ENCODE peak calls at places on chromosomes 13 and 19, in six cellular contexts. W, R, Z, U, A and K are unnamed samples. For H3K36me3, the result is how much of the 10 kb centered on the place peaks cover.

GRCh38 chr13:44191504-44192171 is 182.0 kb upstream of the SERP2 start:
- DNase-seq in W (peak), R (no peak), Z (peak), U (no peak), A (peak), K (no peak)

GRCh38 chr13:110137677-110138008 is 169.3 kb downstream of the COL4A1 start:
- DNase-seq in W (peak), R (no peak), Z (no peak), U (peak), A (peak), K (no peak)

GRCh38 chr13:26872444-26873173 is 112.0 kb upstream of the GPR12 start:
- DNase-seq in W (no peak), R (peak), Z (peak), U (peak), A (peak), K (peak)

GRCh38 chr13:109381546-109382180 is 404.7 kb downstream of the IRS2 start:
- DNase-seq in W (no peak), R (no peak), Z (no peak), U (no peak), A (no peak), K (no peak)

GRCh38 chr19:39341122-39341719 is 1.0 kb upstream of the SAMD4B start:
- DNase-seq in W (no peak), R (no peak), Z (no peak), U (peak), A (peak), K (peak)

GRCh38 chr19:58553799-58554493 is 959 bp downstream of the CHMP2A start:
- DNase-seq in W (peak), R (no peak), Z (no peak), U (peak), A (no peak), K (no peak)

GRCh38 chr13:64311112-64311511 is 2895.5 kb upstream of the PCDH20 start:
- DNase-seq in W (no peak), R (no peak), Z (no peak), U (no peak), A (no peak), K (no peak)

GRCh38 chr13:42612021-42612765 is 38.2 kb downstream of the TNFSF11 start:
- DNase-seq in W (no peak), R (no peak), Z (no peak), U (no peak), A (no peak), K (no peak)

GRCh38 chr13:105732946-105733529 is 802.4 kb downstream of the EFNB2 start:
- DNase-seq in W (no peak), R (no peak), Z (no peak), U (no peak), A (no peak), K (no peak)

GRCh38 chr13:113410472-113411201 is 42.7 kb downstream of the ADPRHL1 start:
- DNase-seq in W (peak), R (peak), Z (no peak), U (no peak), A (peak), K (no peak)

GRCh38 chr19:40445945-40446784 is 2.0 kb upstream of the SERTAD3 start:
- DNase-seq in W (no peak), R (no peak), Z (no peak), U (no peak), A (peak), K (no peak)

GRCh38 chr19:883661-884211 is 9.3 kb downstream of the MED16 start:
- DNase-seq in W (no peak), R (no peak), Z (no peak), U (no peak), A (no peak), K (no peak)

GRCh38 chr19:19533826-19534225 is 4.2 kb upstream of the CILP2 start:
- DNase-seq in W (no peak), R (no peak), Z (no peak), U (no peak), A (peak), K (no peak)

GRCh38 chr13:39405107-39405506 is 197.9 kb downstream of the LHFPL6 start:
- DNase-seq in W (no peak), R (no peak), Z (no peak), U (no peak), A (no peak), K (no peak)

GRCh38 chr19:56403764-56404704 is at the start of gene ZNF583:
- DNase-seq in W (peak), R (peak), Z (peak), U (peak), A (peak), K (peak)

GRCh38 chr13:99960663-99961440 is 10.7 kb downstream of the ZIC5 start:
- DNase-seq in W (no peak), R (no peak), Z (no peak), U (no peak), A (peak), K (no peak)

GRCh38 chr13:24050292-24050711 is 110.2 kb upstream of the SPATA13 start:
- DNase-seq in W (peak), R (no peak), Z (no peak), U (peak), A (no peak), K (no peak)

GRCh38 chr13:89900104-89900760 is 1447.3 kb upstream of the MIR17HG start:
- DNase-seq in W (no peak), R (no peak), Z (no peak), U (no peak), A (no peak), K (no peak)

GRCh38 chr13:105814219-105814901 is 721.1 kb downstream of the EFNB2 start:
- DNase-seq in W (no peak), R (no peak), Z (no peak), U (no peak), A (no peak), K (no peak)

GRCh38 chr19:52007805-52008557 is at the start of gene ZNF615:
- DNase-seq in W (peak), R (no peak), Z (peak), U (peak), A (peak), K (peak)

GRCh38 chr13:48403151-48403631 is 9.7 kb downstream of the LPAR6 start:
- DNase-seq in W (no peak), R (no peak), Z (peak), U (no peak), A (no peak), K (no peak)

GRCh38 chr19:56245062-56245740 is 27.3 kb upstream of the EDDM13 start:
- DNase-seq in W (no peak), R (no peak), Z (no peak), U (no peak), A (no peak), K (no peak)

GRCh38 chr13:108702171-108702570 is 72.8 kb downstream of the MYO16 start:
- DNase-seq in W (no peak), R (no peak), Z (no peak), U (no peak), A (no peak), K (no peak)

GRCh38 chr13:99565478-99566124 is 64.3 kb downstream of the TM9SF2 start:
- DNase-seq in W (no peak), R (no peak), Z (no peak), U (no peak), A (no peak), K (no peak)

GRCh38 chr13:98458431-98458830 is 118.5 kb downstream of the STK24 start:
- DNase-seq in W (no peak), R (no peak), Z (no peak), U (peak), A (no peak), K (no peak)

GRCh38 chr19:8361921-8362793 is 1.8 kb upstream of the ANGPTL4 start:
- DNase-seq in W (peak), R (peak), Z (no peak), U (peak), A (peak), K (peak)

GRCh38 chr13:67416047-67416925 is 186.2 kb upstream of the PCDH9 start:
- DNase-seq in W (no peak), R (peak), Z (no peak), U (no peak), A (peak), K (no peak)

GRCh38 chr13:111204438-111205177 is 89.5 kb downstream of the ARHGEF7 start:
- DNase-seq in W (peak), R (no peak), Z (no peak), U (peak), A (no peak), K (no peak)

GRCh38 chr19:14473073-14473790 is 1.9 kb downstream of the PTGER1 start:
- DNase-seq in W (no peak), R (no peak), Z (no peak), U (no peak), A (no peak), K (no peak)

GRCh38 chr13:27665333-27665732 is 43.6 kb downstream of the POLR1D start:
- DNase-seq in W (no peak), R (no peak), Z (no peak), U (no peak), A (no peak), K (no peak)

GRCh38 chr13:95784161-95784880 is 107.4 kb downstream of the DNAJC3 start:
- DNase-seq in W (no peak), R (no peak), Z (no peak), U (no peak), A (no peak), K (no peak)

GRCh38 chr13:74290324-74290773 is 156.1 kb upstream of the KLF12 start:
- DNase-seq in W (peak), R (no peak), Z (peak), U (no peak), A (no peak), K (peak)

GRCh38 chr13:113162783-113163685 is 4.6 kb downstream of the PROZ start:
- DNase-seq in W (no peak), R (no peak), Z (no peak), U (no peak), A (no peak), K (no peak)

GRCh38 chr13:51916962-51917361 is 55.2 kb downstream of the CCDC70 start:
- DNase-seq in W (no peak), R (no peak), Z (no peak), U (no peak), A (no peak), K (no peak)

GRCh38 chr13:33721719-33722118 is 96.2 kb upstream of the RFC3 start:
- DNase-seq in W (no peak), R (no peak), Z (no peak), U (no peak), A (no peak), K (no peak)

DNA sequence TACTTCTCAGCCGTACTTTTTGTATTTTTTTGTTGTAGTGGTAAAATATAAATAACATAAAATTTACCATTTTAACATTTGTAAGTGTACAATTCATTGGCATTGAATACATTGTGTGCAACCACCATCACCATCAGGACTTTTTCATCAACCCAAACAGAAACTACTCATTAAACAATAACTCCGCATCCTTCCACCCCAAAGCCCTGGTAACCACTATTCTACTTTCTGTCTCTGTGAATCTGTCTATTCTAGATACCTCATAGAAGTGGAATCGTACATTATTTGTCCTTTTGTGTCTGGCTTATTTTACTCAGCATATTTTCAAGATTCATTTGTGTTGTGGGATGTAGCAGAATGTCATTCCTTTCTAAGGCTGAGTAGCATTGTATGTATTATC is 38.5 kb downstream of the USPL1 start:
- DNase-seq in W (no peak), R (no peak), Z (no peak), U (no peak), A (no peak), K (no peak)
- H3K36me3 ChIP-seq in W (under half), R (under half), Z (under half), U (half or more), A (under half), K (under half)

GRCh38 chr19:16892438-16892837 is 3.6 kb downstream of the F2RL3 start:
- DNase-seq in W (no peak), R (no peak), Z (no peak), U (no peak), A (no peak), K (no peak)

GRCh38 chr19:16890461-16891184 is 1.8 kb downstream of the F2RL3 start:
- DNase-seq in W (no peak), R (no peak), Z (no peak), U (no peak), A (no peak), K (no peak)

GRCh38 chr19:16893686-16893990 is 4.8 kb downstream of the F2RL3 start:
- DNase-seq in W (no peak), R (no peak), Z (no peak), U (no peak), A (peak), K (no peak)

GRCh38 chr19:16892868-16893685 is 4.3 kb downstream of the F2RL3 start:
- DNase-seq in W (no peak), R (no peak), Z (no peak), U (no peak), A (no peak), K (no peak)

GRCh38 chr19:16891696-16892382 is 3.0 kb downstream of the F2RL3 start:
- DNase-seq in W (no peak), R (no peak), Z (no peak), U (no peak), A (no peak), K (no peak)
- H3K4me3 ChIP-seq in W (no peak), R (no peak), Z (no peak), U (no peak), A (no peak), K (no peak)

DNA sequence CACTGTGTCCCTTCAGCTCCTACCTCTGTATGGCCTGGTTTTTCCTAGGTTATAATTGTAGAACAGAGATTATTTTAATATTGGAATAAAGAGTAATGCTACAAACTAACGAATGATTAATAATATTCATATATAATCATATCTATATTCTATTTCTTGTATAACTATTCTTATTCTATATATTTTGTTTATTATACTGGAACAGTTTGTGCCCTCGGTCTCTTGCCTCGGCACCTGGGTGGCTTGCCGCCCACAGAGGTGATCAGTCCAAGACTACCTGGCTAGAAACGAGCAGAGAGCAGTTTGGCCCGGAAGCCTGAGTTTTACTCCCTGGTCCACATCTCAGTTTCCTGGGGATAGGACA is 3.9 kb upstream of the SLC27A1 start:
- DNase-seq in W (no peak), R (no peak), Z (no peak), U (no peak), A (no peak), K (no peak)
- H3K36me3 ChIP-seq in W (under half), R (under half), Z (under half), U (under half), A (under half), K (under half)

GRCh38 chr19:12345197-12345596 is 11.8 kb upstream of the ZNF563 start:
- DNase-seq in W (no peak), R (no peak), Z (no peak), U (no peak), A (no peak), K (no peak)

GRCh38 chr19:12353375-12353774 is 12.1 kb downstream of the ZNF442 start:
- DNase-seq in W (no peak), R (no peak), Z (no peak), U (no peak), A (no peak), K (no peak)

GRCh38 chr19:12346896-12347295 is 13.5 kb upstream of the ZNF563 start:
- DNase-seq in W (no peak), R (no peak), Z (peak), U (no peak), A (no peak), K (no peak)

GRCh38 chr19:12350185-12350889 is 15.1 kb downstream of the ZNF442 start:
- DNase-seq in W (no peak), R (no peak), Z (no peak), U (no peak), A (no peak), K (no peak)

GRCh38 chr19:12350890-12351197 is 14.6 kb downstream of the ZNF442 start:
- DNase-seq in W (no peak), R (no peak), Z (no peak), U (no peak), A (no peak), K (no peak)
- H3K4me3 ChIP-seq in W (no peak), R (no peak), Z (no peak), U (no peak), A (no peak), K (no peak)